ENCODE peak calls at places on chromosomes 4 and X, in four cellular contexts. One of them, this sample, is unnamed.

GRCh38 chr4:107780665-107781064 is 44.1 kb upstream of the SGMS2 start:
- DNase-seq in suprapubic skin: no peak
- DNase-seq in HFF-Myc: no peak
- DNase-seq in A549: no peak
- DNase-seq in this sample: no peak

GRCh38 chrX:111784667-111785066 is 91.3 kb upstream of the TRPC5OS start:
- DNase-seq in A549: no peak
- DNase-seq in suprapubic skin: no peak
- DNase-seq in HFF-Myc: no peak
- DNase-seq in this sample: no peak

GRCh38 chr4:3669553-3669949 is 96.6 kb upstream of the ADRA2C start:
- DNase-seq in suprapubic skin: no peak
- DNase-seq in HFF-Myc: no peak
- DNase-seq in A549: no peak
- DNase-seq in this sample: peak; percentile 84

GRCh38 chr4:85861064-85861767 is 386.3 kb downstream of the ARHGAP24 start:
- DNase-seq in HFF-Myc: no peak
- DNase-seq in A549: no peak
- DNase-seq in suprapubic skin: no peak
- DNase-seq in this sample: no peak

GRCh38 chrX:2928127-2928582 is 984 bp downstream of the ARSD start:
- DNase-seq in suprapubic skin: no peak
- DNase-seq in A549: peak; percentile 52
- DNase-seq in HFF-Myc: peak; percentile 5
- DNase-seq in this sample: no peak

GRCh38 chrX:9019151-9019550 is 14.8 kb downstream of the FAM9B start:
- DNase-seq in A549: no peak
- DNase-seq in suprapubic skin: no peak
- DNase-seq in HFF-Myc: no peak
- DNase-seq in this sample: no peak

GRCh38 chrX:115894087-115894486 is 276.5 kb upstream of the AGTR2 start:
- DNase-seq in A549: no peak
- DNase-seq in HFF-Myc: no peak
- DNase-seq in suprapubic skin: no peak
- DNase-seq in this sample: no peak

GRCh38 chrX:154334496-154334895 is 38.9 kb downstream of the TKTL1 start:
- DNase-seq in suprapubic skin: no peak
- DNase-seq in A549: no peak
- DNase-seq in HFF-Myc: no peak
- DNase-seq in this sample: peak; percentile 37

GRCh38 chr4:123616970-123617392 is 220.4 kb downstream of the SPRY1 start:
- DNase-seq in A549: no peak
- DNase-seq in suprapubic skin: no peak
- DNase-seq in HFF-Myc: no peak
- DNase-seq in this sample: no peak

GRCh38 chr4:25723409-25723808 is 67.8 kb downstream of the SLC34A2 start:
- DNase-seq in HFF-Myc: no peak
- DNase-seq in A549: no peak
- DNase-seq in suprapubic skin: no peak
- DNase-seq in this sample: no peak

GRCh38 chrX:39492495-39493162 is 605.1 kb downstream of the BCOR start:
- DNase-seq in suprapubic skin: no peak
- DNase-seq in HFF-Myc: no peak
- DNase-seq in A549: no peak
- DNase-seq in this sample: no peak

GRCh38 chrX:10259716-10260115 is 102.9 kb downstream of the CLCN4 start:
- DNase-seq in suprapubic skin: no peak
- DNase-seq in HFF-Myc: no peak
- DNase-seq in A549: no peak
- DNase-seq in this sample: no peak

GRCh38 chr4:119750771-119751170 is 122.2 kb upstream of the PDE5A start:
- DNase-seq in HFF-Myc: no peak
- DNase-seq in A549: no peak
- DNase-seq in suprapubic skin: no peak
- DNase-seq in this sample: no peak

GRCh38 chrX:69793260-69793935 is 177.5 kb downstream of the EDA start:
- DNase-seq in A549: no peak
- DNase-seq in HFF-Myc: no peak
- DNase-seq in suprapubic skin: no peak
- DNase-seq in this sample: no peak

GRCh38 chr4:25424539-25425228 is 47.6 kb downstream of the ANAPC4 start:
- DNase-seq in A549: no peak
- DNase-seq in HFF-Myc: no peak
- DNase-seq in suprapubic skin: no peak
- DNase-seq in this sample: no peak

GRCh38 chr4:64538219-64538618 is 129.0 kb upstream of the TECRL start:
- DNase-seq in suprapubic skin: no peak
- DNase-seq in A549: no peak
- DNase-seq in HFF-Myc: no peak
- DNase-seq in this sample: no peak

GRCh38 chrX:10039821-10040793 is 72.9 kb downstream of the CLDN34 start:
- DNase-seq in A549: no peak
- DNase-seq in HFF-Myc: no peak
- DNase-seq in suprapubic skin: no peak
- DNase-seq in this sample: no peak

GRCh38 chr4:128950796-128951195 is 141.3 kb downstream of the JADE1 start:
- DNase-seq in HFF-Myc: no peak
- DNase-seq in suprapubic skin: no peak
- DNase-seq in A549: no peak
- DNase-seq in this sample: no peak

GRCh38 chr4:28357985-28358384 is 1497.3 kb downstream of the STIM2 start:
- DNase-seq in A549: no peak
- DNase-seq in suprapubic skin: no peak
- DNase-seq in HFF-Myc: no peak
- DNase-seq in this sample: no peak

GRCh38 chrX:46637937-46638336 is 64.4 kb downstream of the CHST7 start:
- DNase-seq in A549: peak; percentile 6
- DNase-seq in suprapubic skin: no peak
- DNase-seq in HFF-Myc: no peak
- DNase-seq in this sample: no peak

GRCh38 chrX:13110427-13111324 is 66.3 kb upstream of the FAM9C start:
- DNase-seq in HFF-Myc: peak; percentile 47
- DNase-seq in suprapubic skin: no peak
- DNase-seq in A549: peak; percentile 62
- DNase-seq in this sample: no peak

GRCh38 chr4:82201805-82202636 is 171.8 kb downstream of the HNRNPD start:
- DNase-seq in HFF-Myc: no peak
- DNase-seq in suprapubic skin: no peak
- DNase-seq in A549: no peak
- DNase-seq in this sample: no peak

GRCh38 chr4:33837043-33837442 is 2407.3 kb downstream of the ARAP2 start:
- DNase-seq in A549: no peak
- DNase-seq in suprapubic skin: no peak
- DNase-seq in HFF-Myc: peak; percentile 35
- DNase-seq in this sample: no peak

GRCh38 chr4:155758500-155759371 is at the start of gene GUCY1B1:
- DNase-seq in HFF-Myc: peak; percentile 61
- DNase-seq in A549: peak; percentile 76
- DNase-seq in suprapubic skin: peak; percentile 95
- DNase-seq in this sample: peak; percentile 97

GRCh38 chrX:49226946-49227345 is 6.2 kb downstream of the CACNA1F start:
- DNase-seq in suprapubic skin: no peak
- DNase-seq in HFF-Myc: no peak
- DNase-seq in A549: no peak
- DNase-seq in this sample: no peak

GRCh38 chr4:109729563-109730293 is at the start of gene PLA2G12A:
- DNase-seq in suprapubic skin: peak; percentile 84
- DNase-seq in HFF-Myc: peak; percentile 9
- DNase-seq in A549: peak; percentile 38
- DNase-seq in this sample: no peak

GRCh38 chrX:8033175-8033574 is 106.0 kb upstream of the PNPLA4 start:
- DNase-seq in HFF-Myc: no peak
- DNase-seq in suprapubic skin: no peak
- DNase-seq in A549: no peak
- DNase-seq in this sample: no peak

GRCh38 chrX:12496343-12496742 is 294.9 kb upstream of the PRPS2 start:
- DNase-seq in HFF-Myc: no peak
- DNase-seq in suprapubic skin: no peak
- DNase-seq in A549: no peak
- DNase-seq in this sample: no peak

DNA sequence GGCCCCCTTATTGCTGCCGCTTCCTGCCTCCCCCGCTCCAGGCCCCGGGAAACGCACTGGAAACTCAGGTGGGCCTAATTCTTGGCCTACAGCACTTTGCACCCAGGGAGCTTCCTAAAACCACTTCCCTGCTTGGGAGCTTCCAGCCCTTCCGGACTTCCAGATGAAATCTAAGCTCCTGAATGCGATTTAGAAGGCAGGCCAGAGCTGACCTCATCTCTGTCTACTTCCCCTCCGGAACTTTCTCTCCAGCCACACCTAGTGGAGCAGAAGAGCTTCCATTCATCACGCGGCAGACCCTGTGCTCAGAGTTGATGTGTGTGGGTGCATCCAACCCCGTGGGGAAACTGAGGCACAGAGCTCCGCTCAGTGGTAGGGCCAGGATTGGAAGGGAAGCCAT is 84.2 kb downstream of the SORCS2 start:
- DNase-seq in A549: no peak
- DNase-seq in suprapubic skin: no peak
- DNase-seq in HFF-Myc: no peak
- DNase-seq in this sample: no peak
- TF ChIP-seq CTCF in A549: no peak
- TF ChIP-seq CTCF in suprapubic skin: no peak
- TF ChIP-seq CTCF in HFF-Myc: no peak
- TF ChIP-seq CTCF in this sample: no peak

GRCh38 chrX:136708348-136708747 is 60.4 kb downstream of the CD40LG start:
- DNase-seq in suprapubic skin: no peak
- DNase-seq in A549: peak; percentile 6
- DNase-seq in HFF-Myc: no peak
- DNase-seq in this sample: no peak
- TF ChIP-seq CTCF in suprapubic skin: peak; percentile 7
- TF ChIP-seq CTCF in A549: peak; percentile 40
- TF ChIP-seq CTCF in HFF-Myc: no peak
- TF ChIP-seq CTCF in this sample: peak; percentile 75

GRCh38 chr4:17562157-17562556 is 14.8 kb upstream of the LAP3 start:
- DNase-seq in A549: no peak
- DNase-seq in HFF-Myc: no peak
- DNase-seq in suprapubic skin: peak; percentile 29
- DNase-seq in this sample: no peak
- TF ChIP-seq CTCF in A549: no peak
- TF ChIP-seq CTCF in HFF-Myc: no peak
- TF ChIP-seq CTCF in suprapubic skin: no peak
- TF ChIP-seq CTCF in this sample: no peak

GRCh38 chrX:136032370-136032769 is 47.1 kb downstream of the SLC9A6 start:
- DNase-seq in A549: no peak
- DNase-seq in suprapubic skin: no peak
- DNase-seq in HFF-Myc: no peak
- DNase-seq in this sample: no peak

GRCh38 chrX:136030357-136031225 is 45.4 kb downstream of the SLC9A6 start:
- DNase-seq in HFF-Myc: no peak
- DNase-seq in A549: no peak
- DNase-seq in suprapubic skin: peak; percentile 76
- DNase-seq in this sample: no peak

GRCh38 chrX:136031626-136032025 is 46.4 kb downstream of the SLC9A6 start:
- DNase-seq in A549: no peak
- DNase-seq in suprapubic skin: no peak
- DNase-seq in HFF-Myc: no peak
- DNase-seq in this sample: no peak

DNA sequence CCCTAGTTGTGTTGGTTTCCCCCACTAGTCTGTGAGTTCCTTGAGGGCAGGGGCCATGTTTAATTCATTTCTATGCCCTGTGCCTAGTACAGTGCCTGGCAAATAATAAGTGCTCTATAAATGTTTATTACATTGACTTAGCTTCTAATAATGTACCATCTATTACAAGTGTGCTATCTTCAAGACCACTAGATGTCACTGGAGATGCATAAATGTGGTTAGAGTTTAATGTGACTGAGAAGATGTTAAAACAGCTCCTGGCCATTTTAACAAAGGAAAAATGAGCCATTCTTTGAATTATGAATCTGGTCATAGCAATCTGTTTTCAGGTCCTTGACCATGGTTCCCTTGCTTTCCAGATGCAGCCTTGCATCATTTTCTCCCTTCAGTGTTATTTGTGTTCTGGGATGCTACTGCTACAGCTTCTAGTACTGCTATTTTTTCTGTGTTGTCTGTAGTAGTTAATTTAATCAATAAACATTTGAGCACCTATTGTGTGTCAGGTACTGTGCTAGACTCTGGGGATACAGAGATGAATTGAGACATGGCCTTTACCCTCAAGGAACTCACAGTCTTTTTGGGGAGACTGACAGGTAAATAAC is 43.2 kb downstream of the SLC9A6 start:
- DNase-seq in A549: peak; percentile 28
- DNase-seq in HFF-Myc: no peak
- DNase-seq in suprapubic skin: no peak
- DNase-seq in this sample: no peak
- TF ChIP-seq CTCF in A549: peak; percentile 79
- TF ChIP-seq CTCF in HFF-Myc: peak; percentile 32
- TF ChIP-seq CTCF in suprapubic skin: peak; percentile 46
- TF ChIP-seq CTCF in this sample: peak; percentile 86

DNA sequence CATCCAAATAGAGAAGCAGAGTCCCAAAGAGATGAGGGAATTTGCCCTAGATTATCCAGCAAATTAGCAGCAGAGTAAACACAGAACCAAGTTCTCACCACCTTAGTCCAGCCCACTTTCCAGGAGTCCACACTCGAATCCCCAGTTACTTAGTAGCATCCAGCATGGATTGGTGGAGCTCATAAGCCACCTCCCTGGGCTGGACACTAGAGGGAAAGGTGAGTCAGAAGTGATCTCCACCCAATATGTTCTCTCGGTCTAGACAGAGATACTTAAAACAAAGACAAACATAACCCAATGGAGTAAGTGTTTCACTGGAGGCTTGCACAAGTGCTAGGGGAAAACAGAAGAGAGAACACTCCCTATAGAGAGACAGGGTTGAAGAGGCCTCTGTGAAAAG is 105.1 kb upstream of the CPEB2 start:
- DNase-seq in suprapubic skin: no peak
- DNase-seq in HFF-Myc: no peak
- DNase-seq in A549: peak; percentile 8
- DNase-seq in this sample: no peak
- TF ChIP-seq CTCF in suprapubic skin: no peak
- TF ChIP-seq CTCF in HFF-Myc: no peak
- TF ChIP-seq CTCF in A549: no peak
- TF ChIP-seq CTCF in this sample: no peak

GRCh38 chr4:149896428-149896827 is 80.8 kb upstream of the IQCM start:
- DNase-seq in suprapubic skin: no peak
- DNase-seq in A549: no peak
- DNase-seq in HFF-Myc: peak; percentile 27
- DNase-seq in this sample: no peak
- TF ChIP-seq CTCF in suprapubic skin: no peak
- TF ChIP-seq CTCF in A549: no peak
- TF ChIP-seq CTCF in HFF-Myc: peak; percentile 72
- TF ChIP-seq CTCF in this sample: peak; percentile 73

This sample was measured in chondrocyte.